ENCODE peak calls at places on chromosomes 16 and 17, in ten cellular contexts. D is NCI-H460, K is mammary epithelial cell, E is HT1080, N is activated gamma-delta T cell treated with Interleukin-2 at 50 U/mL for 16 hours, S is lung microvascular endothelial cell, R is NAMALWA, Z is HS-5, B is COR-L47, P is mucosa of descending colon. I is an unnamed sample.

GRCh38 chr16:10250137-10250850 is 68.1 kb upstream of the GRIN2A start:
- DNase-seq in D (no peak), K (no peak), E (no peak), N (no peak), S (no peak), R (no peak), Z (no peak), B (no peak), P (no peak), I (no peak)

GRCh38 chr16:89873109-89873821 is at the start of gene TCF25:
- DNase-seq in D (peak), K (peak), E (peak), N (peak), S (peak), R (peak), Z (peak), B (peak), P (peak), I (peak)

GRCh38 chr16:64982581-64982980 is 139.3 kb downstream of the CDH11 start:
- DNase-seq in D (no peak), K (no peak), E (no peak), N (no peak), S (no peak), R (no peak), Z (no peak), B (no peak), P (no peak), I (no peak)

GRCh38 chr16:11034005-11034404 is 89.6 kb downstream of the CLEC16A start:
- DNase-seq in D (no peak), K (peak), E (no peak), N (no peak), S (no peak), R (no peak), Z (peak), B (no peak), P (no peak), I (no peak)

GRCh38 chr16:54282923-54283734 is 3.5 kb downstream of the IRX3 start:
- DNase-seq in D (no peak), K (peak), E (no peak), N (no peak), S (no peak), R (no peak), Z (no peak), B (no peak), P (no peak), I (no peak)

GRCh38 chr17:78357687-78358537 is 2.0 kb downstream of the SOCS3 start:
- DNase-seq in D (no peak), K (no peak), E (peak), N (no peak), S (no peak), R (no peak), Z (no peak), B (no peak), P (peak), I (no peak)

GRCh38 chr16:85881436-85881835 is 17.5 kb upstream of the IRF8 start:
- DNase-seq in D (no peak), K (no peak), E (no peak), N (no peak), S (no peak), R (no peak), Z (no peak), B (no peak), P (no peak), I (no peak)

GRCh38 chr17:35171834-35172233 is 22.4 kb downstream of the SLC35G3 start:
- DNase-seq in D (no peak), K (peak), E (peak), N (no peak), S (peak), R (no peak), Z (peak), B (no peak), P (no peak), I (no peak)

GRCh38 chr16:63981639-63982038 is 1140.2 kb downstream of the CDH11 start:
- DNase-seq in D (no peak), K (no peak), E (no peak), N (no peak), S (no peak), R (no peak), Z (no peak), B (no peak), P (no peak), I (no peak)

GRCh38 chr16:69306031-69306430 is 5.1 kb upstream of the VPS4A start:
- DNase-seq in D (no peak), K (no peak), E (no peak), N (no peak), S (no peak), R (no peak), Z (no peak), B (no peak), P (no peak), I (no peak)

GRCh38 chr17:66492080-66492479 is 189.7 kb downstream of the PRKCA start:
- DNase-seq in D (no peak), K (no peak), E (no peak), N (no peak), S (no peak), R (no peak), Z (no peak), B (no peak), P (no peak), I (no peak)

GRCh38 chr16:29926675-29927522 is 873 bp upstream of the KCTD13 start:
- DNase-seq in D (peak), K (no peak), E (no peak), N (no peak), S (no peak), R (no peak), Z (no peak), B (no peak), P (no peak), I (no peak)

GRCh38 chr17:77604301-77605031 is 354.0 kb upstream of the TNRC6C start:
- DNase-seq in D (no peak), K (no peak), E (no peak), N (no peak), S (no peak), R (no peak), Z (no peak), B (no peak), P (no peak), I (no peak)

GRCh38 chr17:68697850-68698313 is 96.7 kb upstream of the FAM20A start:
- DNase-seq in D (peak), K (peak), E (peak), N (no peak), S (peak), R (no peak), Z (peak), B (no peak), P (no peak), I (no peak)

GRCh38 chr16:49528035-49528434 is 154.4 kb downstream of the C16orf78 start:
- DNase-seq in D (no peak), K (no peak), E (no peak), N (no peak), S (peak), R (no peak), Z (no peak), B (no peak), P (no peak), I (no peak)

GRCh38 chr16:66841366-66841765 is 2.8 kb upstream of the CA7 start:
- DNase-seq in D (no peak), K (no peak), E (no peak), N (no peak), S (no peak), R (no peak), Z (no peak), B (no peak), P (no peak), I (no peak)

GRCh38 chr16:66519482-66519881 is 30.4 kb downstream of the TK2 start:
- DNase-seq in D (no peak), K (no peak), E (no peak), N (no peak), S (no peak), R (no peak), Z (no peak), B (no peak), P (no peak), I (no peak)

GRCh38 chr16:14373406-14373805 is 256.7 kb downstream of the PARN start:
- DNase-seq in D (no peak), K (no peak), E (no peak), N (no peak), S (no peak), R (no peak), Z (no peak), B (no peak), P (no peak), I (no peak)

GRCh38 chr17:21287703-21288449 is 3.4 kb downstream of the MAP2K3 start:
- DNase-seq in D (peak), K (peak), E (peak), N (peak), S (peak), R (peak), Z (peak), B (no peak), P (peak), I (peak)

GRCh38 chr16:55207679-55208294 is 116.2 kb upstream of the IRX6 start:
- DNase-seq in D (no peak), K (no peak), E (no peak), N (no peak), S (no peak), R (no peak), Z (no peak), B (no peak), P (no peak), I (no peak)

GRCh38 chr17:8563981-8564602 is 66.4 kb downstream of the MYH10 start:
- DNase-seq in D (no peak), K (no peak), E (no peak), N (no peak), S (no peak), R (no peak), Z (no peak), B (no peak), P (no peak), I (no peak)

GRCh38 chr17:17353625-17354484 is 50.7 kb downstream of the NT5M start:
- DNase-seq in D (no peak), K (no peak), E (no peak), N (no peak), S (no peak), R (no peak), Z (no peak), B (no peak), P (no peak), I (no peak)

GRCh38 chr17:82598256-82599011 is 49.8 kb downstream of the WDR45B start:
- DNase-seq in D (no peak), K (no peak), E (peak), N (no peak), S (peak), R (no peak), Z (no peak), B (no peak), P (no peak), I (no peak)

GRCh38 chr17:81440511-81441244 is 45.4 kb downstream of the BAHCC1 start:
- DNase-seq in D (peak), K (no peak), E (peak), N (no peak), S (peak), R (peak), Z (no peak), B (peak), P (no peak), I (peak)

I was measured in OCI-LY7.